ENCODE peak calls at places on chromosomes 12 and 14, in eight cellular contexts. Y is SK-N-MC; T is dorsolateral prefrontal cortex; Q is CD8-positive, alpha-beta T cell; E is sigmoid colon; J is stomach; R is IMR-90; S is SJCRH30. W is an unnamed sample.

GRCh38 chr12:79901506-79901905 is 33.4 kb downstream of the PPP1R12A start:
- DNase-seq in R (no peak), J (no peak), Q (no peak), E (no peak), S (no peak), T (no peak), Y (no peak), W (no peak)

GRCh38 chr12:124040286-124040685 is 67.3 kb downstream of the ZNF664 start:
- DNase-seq in Q (no peak), E (no peak), S (no peak), R (no peak), J (no peak), T (no peak), Y (no peak), W (no peak)

GRCh38 chr12:81128930-81129554 is 51.2 kb downstream of the ACSS3 start:
- DNase-seq in R (peak; percentile 43), Q (no peak), Y (peak; percentile 35), T (no peak), E (no peak), S (peak; percentile 40), J (no peak), W (peak; percentile 38)

GRCh38 chr14:94115631-94116030 is 5.1 kb downstream of the IFI27 start:
- DNase-seq in T (no peak), R (no peak), Q (no peak), J (peak; percentile 23), E (no peak), S (no peak), Y (no peak), W (no peak)

GRCh38 chr12:98696036-98696646 is 51.1 kb downstream of the APAF1 start:
- DNase-seq in Q (no peak), J (no peak), E (no peak), S (no peak), T (no peak), Y (no peak), R (peak; percentile 9), W (no peak)

GRCh38 chr12:68358532-68359485 is 26.6 kb upstream of the MDM1 start:
- DNase-seq in R (peak; percentile 82), E (peak; percentile 80), T (no peak), S (peak; percentile 42), Q (peak; percentile 46), Y (peak; percentile 57), J (peak; percentile 64), W (peak; percentile 52)

GRCh38 chr14:78933948-78934524 is 763.9 kb downstream of the NRXN3 start:
- DNase-seq in S (no peak), J (no peak), Y (no peak), E (no peak), Q (no peak), T (no peak), R (peak; percentile 49), W (no peak)

GRCh38 chr12:25276199-25276937 is 25.6 kb upstream of the KRAS start:
- DNase-seq in Q (peak; percentile 8), Y (no peak), E (peak; percentile 74), J (peak; percentile 68), S (peak; percentile 73), T (no peak), R (peak; percentile 98), W (no peak)

GRCh38 chr14:67335781-67336180 is 23.8 kb downstream of the ATP6V1D start:
- DNase-seq in S (peak; percentile 14), R (peak; percentile 27), E (no peak), J (no peak), Y (no peak), T (no peak), Q (no peak), W (peak; percentile 20)

GRCh38 chr14:91163316-91163715 is 49.4 kb downstream of the DGLUCY start:
- DNase-seq in Q (no peak), R (no peak), E (no peak), Y (no peak), S (no peak), T (no peak), J (peak; percentile 76), W (no peak)

GRCh38 chr14:91155626-91156089 is 41.8 kb downstream of the DGLUCY start:
- DNase-seq in Q (no peak), Y (no peak), J (no peak), T (no peak), R (no peak), E (no peak), S (peak; percentile 19), W (no peak)

GRCh38 chr14:91159182-91159581 is 45.3 kb downstream of the DGLUCY start:
- DNase-seq in E (no peak), Q (no peak), T (no peak), Y (no peak), S (no peak), R (no peak), J (no peak), W (no peak)

GRCh38 chr14:91158091-91158790 is 44.4 kb downstream of the DGLUCY start:
- DNase-seq in T (no peak), Y (no peak), E (no peak), Q (no peak), R (no peak), S (peak; percentile 38), J (peak; percentile 81), W (peak; percentile 59)

DNA sequence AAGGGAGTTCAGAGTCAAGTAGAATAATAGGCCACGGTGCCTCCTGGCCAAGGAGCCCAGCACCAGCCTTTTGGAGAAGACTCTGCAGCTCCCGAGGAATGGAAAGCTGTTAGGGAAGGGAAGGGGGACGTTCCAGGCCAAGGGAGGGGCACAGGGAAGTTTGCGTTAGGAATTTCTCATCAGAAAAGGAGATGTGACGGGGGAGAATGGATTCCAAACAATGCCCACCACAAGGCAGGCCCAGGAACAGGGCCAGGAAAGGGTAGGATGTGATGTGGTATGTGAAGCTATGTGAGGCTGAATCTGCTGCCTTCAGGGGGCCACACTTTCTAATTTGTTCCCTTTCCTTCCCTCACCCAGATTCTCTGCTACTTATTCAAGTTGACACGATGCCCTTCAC is 46.0 kb downstream of the DGLUCY start:
- DNase-seq in R (no peak), S (no peak), T (no peak), Y (no peak), E (no peak), Q (no peak), J (no peak), W (no peak)
- H3K4me3 ChIP-seq in R (no peak overlapping the region), S (no peak overlapping the region), T (no peak overlapping the region), Y (no peak overlapping the region), E (no peak overlapping the region), Q (no peak overlapping the region), J (no peak overlapping the region), W (no peak overlapping the region)

GRCh38 chr12:70719084-70719483 is 81.9 kb upstream of the PTPRB start:
- DNase-seq in S (no peak), T (no peak), J (no peak), Q (no peak), Y (no peak), R (no peak), E (no peak), W (no peak)
- H3K4me3 ChIP-seq in S (no peak overlapping the region), T (peak overlapping the region; percentile 55), J (no peak overlapping the region), Q (no peak overlapping the region), Y (no peak overlapping the region), R (no peak overlapping the region), E (no peak overlapping the region), W (no peak overlapping the region)

DNA sequence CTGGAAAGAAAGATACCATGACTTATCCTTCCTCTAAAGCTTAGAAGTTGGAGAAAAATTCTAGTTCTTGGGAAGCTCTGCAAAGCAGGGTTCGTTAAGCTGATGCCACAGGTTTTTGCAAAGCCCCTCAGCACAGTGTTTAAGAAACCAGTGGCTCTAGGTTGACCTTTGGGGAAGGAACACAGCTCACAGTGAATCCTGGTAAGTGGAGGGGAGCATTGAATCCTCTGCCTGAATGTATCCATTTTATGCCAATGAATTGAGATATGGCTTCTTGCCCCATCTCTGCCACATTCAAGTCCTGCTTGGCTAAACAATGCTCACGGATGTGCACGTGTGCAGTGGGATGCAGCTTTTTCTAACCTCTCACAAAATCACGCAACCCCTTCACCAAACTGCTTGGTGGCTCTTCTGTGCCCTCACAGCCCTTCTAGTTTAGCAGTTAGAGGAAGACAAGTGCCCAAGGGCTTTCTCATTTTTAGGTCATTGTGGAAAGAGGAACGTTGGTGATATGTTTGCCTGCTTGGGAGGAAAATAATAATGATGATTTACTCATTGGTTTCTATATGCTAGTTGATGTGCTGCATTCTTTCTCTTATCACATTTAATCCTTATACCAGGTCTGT is 111.3 kb downstream of the DAD1 start:
- DNase-seq in R (no peak), J (no peak), Y (no peak), S (no peak), E (no peak), Q (no peak), T (no peak), W (no peak)
- H3K4me3 ChIP-seq in R (no peak overlapping the region), J (no peak overlapping the region), Y (no peak overlapping the region), S (no peak overlapping the region), E (no peak overlapping the region), Q (no peak overlapping the region), T (no peak overlapping the region), W (no peak overlapping the region)

GRCh38 chr14:60805881-60806569 is 71.5 kb downstream of the MNAT1 start:
- DNase-seq in Y (no peak), E (no peak), S (no peak), R (peak; percentile 63), J (no peak), Q (no peak), T (no peak), W (no peak)

GRCh38 chr14:60807971-60808370 is 73.4 kb downstream of the MNAT1 start:
- DNase-seq in S (no peak), E (no peak), R (peak; percentile 23), Q (no peak), T (no peak), Y (no peak), J (no peak), W (no peak)

GRCh38 chr14:60812987-60813386 is 78.4 kb downstream of the MNAT1 start:
- DNase-seq in T (no peak), R (no peak), E (no peak), J (no peak), S (no peak), Y (no peak), Q (no peak), W (no peak)

GRCh38 chr14:60803871-60804270 is 69.3 kb downstream of the MNAT1 start:
- DNase-seq in J (no peak), Q (no peak), Y (no peak), S (no peak), T (no peak), R (no peak), E (no peak), W (no peak)

GRCh38 chr14:60807247-60807646 is 72.7 kb downstream of the MNAT1 start:
- DNase-seq in S (no peak), Y (no peak), J (no peak), E (no peak), T (no peak), Q (no peak), R (no peak), W (no peak)
- H3K4me3 ChIP-seq in S (no peak overlapping the region), Y (no peak overlapping the region), J (no peak overlapping the region), E (no peak overlapping the region), T (no peak overlapping the region), Q (no peak overlapping the region), R (no peak overlapping the region), W (no peak overlapping the region)

GRCh38 chr12:18135086-18135485 is 45.1 kb upstream of the RERGL start:
- DNase-seq in S (no peak), Q (no peak), E (no peak), Y (no peak), R (no peak), T (no peak), J (no peak), W (no peak)
- H3K4me3 ChIP-seq in S (no peak overlapping the region), Q (no peak overlapping the region), E (no peak overlapping the region), Y (no peak overlapping the region), R (no peak overlapping the region), T (no peak overlapping the region), J (no peak overlapping the region), W (no peak overlapping the region)